ENCODE peak calls at places on chromosomes 11 and 22, in four cellular contexts. S, J, Y and E are unnamed samples.

GRCh38 chr11:133339495-133340140 is 192.7 kb downstream of the OPCML start:
- DNase-seq in S (no peak), J (no peak), Y (no peak), E (no peak)

GRCh38 chr11:60838132-60838531 is 3.8 kb upstream of the CCDC86 start:
- DNase-seq in S (no peak), J (no peak), Y (peak), E (no peak)

GRCh38 chr11:44120169-44120568 is 24.7 kb downstream of the EXT2 start:
- DNase-seq in S (no peak), J (no peak), Y (peak), E (no peak)

GRCh38 chr11:20367313-20367948 is 3.9 kb downstream of the HTATIP2 start:
- DNase-seq in S (peak), J (peak), Y (peak), E (peak)

GRCh38 chr11:30775123-30775522 is 189.0 kb upstream of the MPPED2 start:
- DNase-seq in S (no peak), J (no peak), Y (peak), E (no peak)

GRCh38 chr22:35837328-35837727 is 119.7 kb downstream of the APOL5 start:
- DNase-seq in S (no peak), J (no peak), Y (no peak), E (no peak)

GRCh38 chr22:45090364-45090960 is 73.3 kb upstream of the NUP50 start:
- DNase-seq in S (peak), J (no peak), Y (no peak), E (no peak)

GRCh38 chr11:8247312-8247711 is 16.4 kb downstream of the LMO1 start:
- DNase-seq in S (peak), J (no peak), Y (no peak), E (peak)

GRCh38 chr11:65606876-65607613 is 7.0 kb downstream of the MAP3K11 start:
- DNase-seq in S (peak), J (peak), Y (peak), E (no peak)

GRCh38 chr11:13358871-13359270 is 81.3 kb downstream of the BMAL1 start:
- DNase-seq in S (no peak), J (peak), Y (no peak), E (no peak)